ENCODE peak calls at places on chromosome 20, in nine cellular contexts. One of them, this sample, is unnamed.

GRCh38 chr20:57835053-57835452 is 125.2 kb upstream of the PMEPA1 start:
- DNase-seq in NCI-H1417 treated with DMSO at 0.1 percent for 48 hours: no peak
- DNase-seq in activated naive CD4-positive, alpha-beta T cell treated with anti-CD3 and anti-CD28 coated beads, Interleukin-2, amount 50 U/mL, for 16 hours: no peak
- DNase-seq in omental fat pad: no peak
- DNase-seq in NCI-H82: no peak
- DNase-seq in ovary: no peak
- DNase-seq in AG10803: no peak
- DNase-seq in naive thymus-derived CD4-positive, alpha-beta T cell: no peak
- DNase-seq in activated CD4-positive, CD25-positive, alpha-beta regulatory T cell treated with anti-CD3 and anti-CD28 coated beads, Interleukin-2, amount 50 U/mL, for 72 hours: no peak
- DNase-seq in this sample: no peak

GRCh38 chr20:63502671-63503172 is 3.8 kb upstream of the EEF1A2 start:
- DNase-seq in omental fat pad: no peak
- DNase-seq in NCI-H82: no peak
- DNase-seq in ovary: no peak
- DNase-seq in activated naive CD4-positive, alpha-beta T cell treated with anti-CD3 and anti-CD28 coated beads, Interleukin-2, amount 50 U/mL, for 16 hours: no peak
- DNase-seq in activated CD4-positive, CD25-positive, alpha-beta regulatory T cell treated with anti-CD3 and anti-CD28 coated beads, Interleukin-2, amount 50 U/mL, for 72 hours: no peak
- DNase-seq in AG10803: no peak
- DNase-seq in naive thymus-derived CD4-positive, alpha-beta T cell: no peak
- DNase-seq in NCI-H1417 treated with DMSO at 0.1 percent for 48 hours: peak; percentile 80
- DNase-seq in this sample: no peak

GRCh38 chr20:23643665-23644064 is 5.9 kb upstream of the CST3 start:
- DNase-seq in activated CD4-positive, CD25-positive, alpha-beta regulatory T cell treated with anti-CD3 and anti-CD28 coated beads, Interleukin-2, amount 50 U/mL, for 72 hours: no peak
- DNase-seq in naive thymus-derived CD4-positive, alpha-beta T cell: no peak
- DNase-seq in NCI-H82: no peak
- DNase-seq in AG10803: no peak
- DNase-seq in activated naive CD4-positive, alpha-beta T cell treated with anti-CD3 and anti-CD28 coated beads, Interleukin-2, amount 50 U/mL, for 16 hours: no peak
- DNase-seq in omental fat pad: no peak
- DNase-seq in NCI-H1417 treated with DMSO at 0.1 percent for 48 hours: no peak
- DNase-seq in ovary: no peak
- DNase-seq in this sample: no peak

GRCh38 chr20:21505810-21506530 is 7.9 kb downstream of the NKX2-2 start:
- DNase-seq in activated CD4-positive, CD25-positive, alpha-beta regulatory T cell treated with anti-CD3 and anti-CD28 coated beads, Interleukin-2, amount 50 U/mL, for 72 hours: peak; percentile 83
- DNase-seq in naive thymus-derived CD4-positive, alpha-beta T cell: peak; percentile 71
- DNase-seq in NCI-H1417 treated with DMSO at 0.1 percent for 48 hours: no peak
- DNase-seq in AG10803: peak; percentile 29
- DNase-seq in ovary: no peak
- DNase-seq in NCI-H82: peak; percentile 79
- DNase-seq in activated naive CD4-positive, alpha-beta T cell treated with anti-CD3 and anti-CD28 coated beads, Interleukin-2, amount 50 U/mL, for 16 hours: peak; percentile 77
- DNase-seq in omental fat pad: no peak
- DNase-seq in this sample: peak; percentile 20

GRCh38 chr20:35821807-35822242 is 50.0 kb downstream of the PHF20 start:
- DNase-seq in activated naive CD4-positive, alpha-beta T cell treated with anti-CD3 and anti-CD28 coated beads, Interleukin-2, amount 50 U/mL, for 16 hours: no peak
- DNase-seq in omental fat pad: no peak
- DNase-seq in activated CD4-positive, CD25-positive, alpha-beta regulatory T cell treated with anti-CD3 and anti-CD28 coated beads, Interleukin-2, amount 50 U/mL, for 72 hours: no peak
- DNase-seq in ovary: no peak
- DNase-seq in AG10803: peak; percentile 82
- DNase-seq in naive thymus-derived CD4-positive, alpha-beta T cell: no peak
- DNase-seq in NCI-H82: no peak
- DNase-seq in NCI-H1417 treated with DMSO at 0.1 percent for 48 hours: no peak
- DNase-seq in this sample: no peak

GRCh38 chr20:49969946-49970345 is 12.8 kb upstream of the SNAI1 start:
- DNase-seq in activated CD4-positive, CD25-positive, alpha-beta regulatory T cell treated with anti-CD3 and anti-CD28 coated beads, Interleukin-2, amount 50 U/mL, for 72 hours: no peak
- DNase-seq in NCI-H82: no peak
- DNase-seq in ovary: no peak
- DNase-seq in AG10803: no peak
- DNase-seq in naive thymus-derived CD4-positive, alpha-beta T cell: no peak
- DNase-seq in omental fat pad: no peak
- DNase-seq in activated naive CD4-positive, alpha-beta T cell treated with anti-CD3 and anti-CD28 coated beads, Interleukin-2, amount 50 U/mL, for 16 hours: no peak
- DNase-seq in NCI-H1417 treated with DMSO at 0.1 percent for 48 hours: no peak
- DNase-seq in this sample: peak; percentile 31

GRCh38 chr20:20679306-20679705 is 33.1 kb downstream of the RALGAPA2 start:
- DNase-seq in ovary: no peak
- DNase-seq in omental fat pad: no peak
- DNase-seq in NCI-H82: no peak
- DNase-seq in activated naive CD4-positive, alpha-beta T cell treated with anti-CD3 and anti-CD28 coated beads, Interleukin-2, amount 50 U/mL, for 16 hours: no peak
- DNase-seq in AG10803: no peak
- DNase-seq in NCI-H1417 treated with DMSO at 0.1 percent for 48 hours: no peak
- DNase-seq in naive thymus-derived CD4-positive, alpha-beta T cell: no peak
- DNase-seq in activated CD4-positive, CD25-positive, alpha-beta regulatory T cell treated with anti-CD3 and anti-CD28 coated beads, Interleukin-2, amount 50 U/mL, for 72 hours: no peak
- DNase-seq in this sample: no peak

GRCh38 chr20:7967199-7967844 is 27.1 kb upstream of the HAO1 start:
- DNase-seq in naive thymus-derived CD4-positive, alpha-beta T cell: no peak
- DNase-seq in activated naive CD4-positive, alpha-beta T cell treated with anti-CD3 and anti-CD28 coated beads, Interleukin-2, amount 50 U/mL, for 16 hours: no peak
- DNase-seq in AG10803: peak; percentile 92
- DNase-seq in activated CD4-positive, CD25-positive, alpha-beta regulatory T cell treated with anti-CD3 and anti-CD28 coated beads, Interleukin-2, amount 50 U/mL, for 72 hours: no peak
- DNase-seq in omental fat pad: no peak
- DNase-seq in ovary: no peak
- DNase-seq in NCI-H82: peak; percentile 62
- DNase-seq in NCI-H1417 treated with DMSO at 0.1 percent for 48 hours: no peak
- DNase-seq in this sample: peak; percentile 11

GRCh38 chr20:40279390-40279789 is 409.6 kb downstream of the MAFB start:
- DNase-seq in NCI-H1417 treated with DMSO at 0.1 percent for 48 hours: no peak
- DNase-seq in activated naive CD4-positive, alpha-beta T cell treated with anti-CD3 and anti-CD28 coated beads, Interleukin-2, amount 50 U/mL, for 16 hours: no peak
- DNase-seq in AG10803: peak; percentile 94
- DNase-seq in NCI-H82: peak; percentile 14
- DNase-seq in omental fat pad: no peak
- DNase-seq in naive thymus-derived CD4-positive, alpha-beta T cell: no peak
- DNase-seq in ovary: peak; percentile 35
- DNase-seq in activated CD4-positive, CD25-positive, alpha-beta regulatory T cell treated with anti-CD3 and anti-CD28 coated beads, Interleukin-2, amount 50 U/mL, for 72 hours: no peak
- DNase-seq in this sample: no peak

GRCh38 chr20:32959351-32960221 is 44.6 kb downstream of the SUN5 start:
- DNase-seq in AG10803: no peak
- DNase-seq in omental fat pad: no peak
- DNase-seq in activated CD4-positive, CD25-positive, alpha-beta regulatory T cell treated with anti-CD3 and anti-CD28 coated beads, Interleukin-2, amount 50 U/mL, for 72 hours: no peak
- DNase-seq in NCI-H82: no peak
- DNase-seq in naive thymus-derived CD4-positive, alpha-beta T cell: no peak
- DNase-seq in ovary: no peak
- DNase-seq in activated naive CD4-positive, alpha-beta T cell treated with anti-CD3 and anti-CD28 coated beads, Interleukin-2, amount 50 U/mL, for 16 hours: no peak
- DNase-seq in NCI-H1417 treated with DMSO at 0.1 percent for 48 hours: no peak
- DNase-seq in this sample: no peak

GRCh38 chr20:62487564-62488086 is 11.8 kb upstream of the GATA5 start:
- DNase-seq in NCI-H82: peak; percentile 54
- DNase-seq in AG10803: no peak
- DNase-seq in omental fat pad: no peak
- DNase-seq in NCI-H1417 treated with DMSO at 0.1 percent for 48 hours: no peak
- DNase-seq in activated CD4-positive, CD25-positive, alpha-beta regulatory T cell treated with anti-CD3 and anti-CD28 coated beads, Interleukin-2, amount 50 U/mL, for 72 hours: no peak
- DNase-seq in naive thymus-derived CD4-positive, alpha-beta T cell: no peak
- DNase-seq in activated naive CD4-positive, alpha-beta T cell treated with anti-CD3 and anti-CD28 coated beads, Interleukin-2, amount 50 U/mL, for 16 hours: no peak
- DNase-seq in ovary: no peak
- DNase-seq in this sample: peak; percentile 94

GRCh38 chr20:31516651-31517050 is 2.4 kb downstream of the HM13 start:
- DNase-seq in activated CD4-positive, CD25-positive, alpha-beta regulatory T cell treated with anti-CD3 and anti-CD28 coated beads, Interleukin-2, amount 50 U/mL, for 72 hours: no peak
- DNase-seq in naive thymus-derived CD4-positive, alpha-beta T cell: no peak
- DNase-seq in AG10803: no peak
- DNase-seq in omental fat pad: no peak
- DNase-seq in activated naive CD4-positive, alpha-beta T cell treated with anti-CD3 and anti-CD28 coated beads, Interleukin-2, amount 50 U/mL, for 16 hours: no peak
- DNase-seq in ovary: no peak
- DNase-seq in NCI-H1417 treated with DMSO at 0.1 percent for 48 hours: no peak
- DNase-seq in NCI-H82: no peak
- DNase-seq in this sample: no peak

GRCh38 chr20:33995053-33995816 is 1.5 kb downstream of the RALY start:
- DNase-seq in omental fat pad: no peak
- DNase-seq in AG10803: no peak
- DNase-seq in NCI-H82: peak; percentile 34
- DNase-seq in NCI-H1417 treated with DMSO at 0.1 percent for 48 hours: no peak
- DNase-seq in activated CD4-positive, CD25-positive, alpha-beta regulatory T cell treated with anti-CD3 and anti-CD28 coated beads, Interleukin-2, amount 50 U/mL, for 72 hours: no peak
- DNase-seq in activated naive CD4-positive, alpha-beta T cell treated with anti-CD3 and anti-CD28 coated beads, Interleukin-2, amount 50 U/mL, for 16 hours: no peak
- DNase-seq in naive thymus-derived CD4-positive, alpha-beta T cell: no peak
- DNase-seq in ovary: no peak
- DNase-seq in this sample: no peak

GRCh38 chr20:20802328-20802727 is 89.9 kb upstream of the RALGAPA2 start:
- DNase-seq in omental fat pad: no peak
- DNase-seq in naive thymus-derived CD4-positive, alpha-beta T cell: no peak
- DNase-seq in NCI-H82: no peak
- DNase-seq in activated CD4-positive, CD25-positive, alpha-beta regulatory T cell treated with anti-CD3 and anti-CD28 coated beads, Interleukin-2, amount 50 U/mL, for 72 hours: no peak
- DNase-seq in activated naive CD4-positive, alpha-beta T cell treated with anti-CD3 and anti-CD28 coated beads, Interleukin-2, amount 50 U/mL, for 16 hours: no peak
- DNase-seq in AG10803: no peak
- DNase-seq in ovary: no peak
- DNase-seq in NCI-H1417 treated with DMSO at 0.1 percent for 48 hours: no peak
- DNase-seq in this sample: no peak

GRCh38 chr20:42018979-42019378 is 400.8 kb upstream of the CHD6 start:
- DNase-seq in ovary: no peak
- DNase-seq in activated CD4-positive, CD25-positive, alpha-beta regulatory T cell treated with anti-CD3 and anti-CD28 coated beads, Interleukin-2, amount 50 U/mL, for 72 hours: no peak
- DNase-seq in NCI-H82: peak; percentile 69
- DNase-seq in omental fat pad: no peak
- DNase-seq in naive thymus-derived CD4-positive, alpha-beta T cell: no peak
- DNase-seq in activated naive CD4-positive, alpha-beta T cell treated with anti-CD3 and anti-CD28 coated beads, Interleukin-2, amount 50 U/mL, for 16 hours: no peak
- DNase-seq in NCI-H1417 treated with DMSO at 0.1 percent for 48 hours: no peak
- DNase-seq in AG10803: no peak
- DNase-seq in this sample: peak; percentile 55

GRCh38 chr20:51533291-51534172 is 9.0 kb downstream of the NFATC2 start:
- DNase-seq in ovary: no peak
- DNase-seq in omental fat pad: no peak
- DNase-seq in activated CD4-positive, CD25-positive, alpha-beta regulatory T cell treated with anti-CD3 and anti-CD28 coated beads, Interleukin-2, amount 50 U/mL, for 72 hours: no peak
- DNase-seq in NCI-H1417 treated with DMSO at 0.1 percent for 48 hours: no peak
- DNase-seq in naive thymus-derived CD4-positive, alpha-beta T cell: no peak
- DNase-seq in activated naive CD4-positive, alpha-beta T cell treated with anti-CD3 and anti-CD28 coated beads, Interleukin-2, amount 50 U/mL, for 16 hours: no peak
- DNase-seq in NCI-H82: no peak
- DNase-seq in AG10803: peak; percentile 76
- DNase-seq in this sample: no peak

GRCh38 chr20:17710379-17711305 is 10.9 kb downstream of the BANF2 start:
- DNase-seq in ovary: no peak
- DNase-seq in activated CD4-positive, CD25-positive, alpha-beta regulatory T cell treated with anti-CD3 and anti-CD28 coated beads, Interleukin-2, amount 50 U/mL, for 72 hours: no peak
- DNase-seq in AG10803: no peak
- DNase-seq in NCI-H82: no peak
- DNase-seq in omental fat pad: no peak
- DNase-seq in naive thymus-derived CD4-positive, alpha-beta T cell: no peak
- DNase-seq in activated naive CD4-positive, alpha-beta T cell treated with anti-CD3 and anti-CD28 coated beads, Interleukin-2, amount 50 U/mL, for 16 hours: no peak
- DNase-seq in NCI-H1417 treated with DMSO at 0.1 percent for 48 hours: no peak
- DNase-seq in this sample: no peak

GRCh38 chr20:57432874-57433491 is 41.8 kb downstream of the RBM38 start:
- DNase-seq in activated CD4-positive, CD25-positive, alpha-beta regulatory T cell treated with anti-CD3 and anti-CD28 coated beads, Interleukin-2, amount 50 U/mL, for 72 hours: peak; percentile 59
- DNase-seq in activated naive CD4-positive, alpha-beta T cell treated with anti-CD3 and anti-CD28 coated beads, Interleukin-2, amount 50 U/mL, for 16 hours: peak; percentile 45
- DNase-seq in naive thymus-derived CD4-positive, alpha-beta T cell: no peak
- DNase-seq in AG10803: peak; percentile 26
- DNase-seq in NCI-H1417 treated with DMSO at 0.1 percent for 48 hours: no peak
- DNase-seq in NCI-H82: no peak
- DNase-seq in ovary: peak; percentile 47
- DNase-seq in omental fat pad: no peak
- DNase-seq in this sample: no peak

GRCh38 chr20:20786428-20786827 is 74.0 kb upstream of the RALGAPA2 start:
- DNase-seq in naive thymus-derived CD4-positive, alpha-beta T cell: no peak
- DNase-seq in NCI-H1417 treated with DMSO at 0.1 percent for 48 hours: no peak
- DNase-seq in activated CD4-positive, CD25-positive, alpha-beta regulatory T cell treated with anti-CD3 and anti-CD28 coated beads, Interleukin-2, amount 50 U/mL, for 72 hours: no peak
- DNase-seq in NCI-H82: no peak
- DNase-seq in omental fat pad: no peak
- DNase-seq in AG10803: no peak
- DNase-seq in ovary: no peak
- DNase-seq in activated naive CD4-positive, alpha-beta T cell treated with anti-CD3 and anti-CD28 coated beads, Interleukin-2, amount 50 U/mL, for 16 hours: no peak
- DNase-seq in this sample: no peak

GRCh38 chr20:58701431-58702160 is 9.0 kb downstream of the NPEPL1 start:
- DNase-seq in naive thymus-derived CD4-positive, alpha-beta T cell: no peak
- DNase-seq in NCI-H1417 treated with DMSO at 0.1 percent for 48 hours: no peak
- DNase-seq in AG10803: no peak
- DNase-seq in activated CD4-positive, CD25-positive, alpha-beta regulatory T cell treated with anti-CD3 and anti-CD28 coated beads, Interleukin-2, amount 50 U/mL, for 72 hours: no peak
- DNase-seq in NCI-H82: no peak
- DNase-seq in activated naive CD4-positive, alpha-beta T cell treated with anti-CD3 and anti-CD28 coated beads, Interleukin-2, amount 50 U/mL, for 16 hours: no peak
- DNase-seq in omental fat pad: no peak
- DNase-seq in ovary: no peak
- DNase-seq in this sample: no peak

GRCh38 chr20:49888341-49889244 is 26.7 kb downstream of the SPATA2 start:
- DNase-seq in NCI-H82: peak; percentile 78
- DNase-seq in activated CD4-positive, CD25-positive, alpha-beta regulatory T cell treated with anti-CD3 and anti-CD28 coated beads, Interleukin-2, amount 50 U/mL, for 72 hours: peak; percentile 58
- DNase-seq in naive thymus-derived CD4-positive, alpha-beta T cell: peak; percentile 27
- DNase-seq in NCI-H1417 treated with DMSO at 0.1 percent for 48 hours: no peak
- DNase-seq in omental fat pad: peak; percentile 19
- DNase-seq in AG10803: peak; percentile 47
- DNase-seq in activated naive CD4-positive, alpha-beta T cell treated with anti-CD3 and anti-CD28 coated beads, Interleukin-2, amount 50 U/mL, for 16 hours: peak; percentile 52
- DNase-seq in ovary: peak; percentile 53
- DNase-seq in this sample: peak; percentile 72

GRCh38 chr20:17910828-17911294 is 57.7 kb downstream of the SNX5 start:
- DNase-seq in activated CD4-positive, CD25-positive, alpha-beta regulatory T cell treated with anti-CD3 and anti-CD28 coated beads, Interleukin-2, amount 50 U/mL, for 72 hours: no peak
- DNase-seq in naive thymus-derived CD4-positive, alpha-beta T cell: no peak
- DNase-seq in NCI-H1417 treated with DMSO at 0.1 percent for 48 hours: no peak
- DNase-seq in NCI-H82: no peak
- DNase-seq in ovary: peak; percentile 63
- DNase-seq in omental fat pad: no peak
- DNase-seq in AG10803: peak; percentile 94
- DNase-seq in activated naive CD4-positive, alpha-beta T cell treated with anti-CD3 and anti-CD28 coated beads, Interleukin-2, amount 50 U/mL, for 16 hours: no peak
- DNase-seq in this sample: no peak

GRCh38 chr20:47676219-47676721 is 109.0 kb downstream of the SULF2 start:
- DNase-seq in NCI-H82: peak; percentile 27
- DNase-seq in naive thymus-derived CD4-positive, alpha-beta T cell: no peak
- DNase-seq in omental fat pad: no peak
- DNase-seq in AG10803: no peak
- DNase-seq in activated naive CD4-positive, alpha-beta T cell treated with anti-CD3 and anti-CD28 coated beads, Interleukin-2, amount 50 U/mL, for 16 hours: no peak
- DNase-seq in NCI-H1417 treated with DMSO at 0.1 percent for 48 hours: no peak
- DNase-seq in activated CD4-positive, CD25-positive, alpha-beta regulatory T cell treated with anti-CD3 and anti-CD28 coated beads, Interleukin-2, amount 50 U/mL, for 72 hours: no peak
- DNase-seq in ovary: no peak
- DNase-seq in this sample: peak; percentile 38

GRCh38 chr20:58547527-58548475 is 32.6 kb upstream of the APCDD1L start:
- DNase-seq in NCI-H82: no peak
- DNase-seq in AG10803: no peak
- DNase-seq in ovary: no peak
- DNase-seq in omental fat pad: no peak
- DNase-seq in NCI-H1417 treated with DMSO at 0.1 percent for 48 hours: no peak
- DNase-seq in activated naive CD4-positive, alpha-beta T cell treated with anti-CD3 and anti-CD28 coated beads, Interleukin-2, amount 50 U/mL, for 16 hours: no peak
- DNase-seq in naive thymus-derived CD4-positive, alpha-beta T cell: no peak
- DNase-seq in activated CD4-positive, CD25-positive, alpha-beta regulatory T cell treated with anti-CD3 and anti-CD28 coated beads, Interleukin-2, amount 50 U/mL, for 72 hours: no peak
- DNase-seq in this sample: no peak

GRCh38 chr20:36744243-36744642 is 1.6 kb downstream of the NDRG3 start:
- DNase-seq in omental fat pad: no peak
- DNase-seq in activated CD4-positive, CD25-positive, alpha-beta regulatory T cell treated with anti-CD3 and anti-CD28 coated beads, Interleukin-2, amount 50 U/mL, for 72 hours: no peak
- DNase-seq in NCI-H1417 treated with DMSO at 0.1 percent for 48 hours: no peak
- DNase-seq in AG10803: no peak
- DNase-seq in NCI-H82: peak; percentile 47
- DNase-seq in activated naive CD4-positive, alpha-beta T cell treated with anti-CD3 and anti-CD28 coated beads, Interleukin-2, amount 50 U/mL, for 16 hours: no peak
- DNase-seq in naive thymus-derived CD4-positive, alpha-beta T cell: no peak
- DNase-seq in ovary: no peak
- DNase-seq in this sample: no peak

GRCh38 chr20:8505817-8506216 is 373.8 kb downstream of the PLCB1 start:
- DNase-seq in activated CD4-positive, CD25-positive, alpha-beta regulatory T cell treated with anti-CD3 and anti-CD28 coated beads, Interleukin-2, amount 50 U/mL, for 72 hours: no peak
- DNase-seq in omental fat pad: no peak
- DNase-seq in naive thymus-derived CD4-positive, alpha-beta T cell: no peak
- DNase-seq in ovary: no peak
- DNase-seq in activated naive CD4-positive, alpha-beta T cell treated with anti-CD3 and anti-CD28 coated beads, Interleukin-2, amount 50 U/mL, for 16 hours: no peak
- DNase-seq in NCI-H82: no peak
- DNase-seq in NCI-H1417 treated with DMSO at 0.1 percent for 48 hours: no peak
- DNase-seq in AG10803: no peak
- DNase-seq in this sample: no peak

GRCh38 chr20:48839083-48839482 is 11.3 kb upstream of the PREX1 start:
- DNase-seq in AG10803: no peak
- DNase-seq in naive thymus-derived CD4-positive, alpha-beta T cell: no peak
- DNase-seq in NCI-H1417 treated with DMSO at 0.1 percent for 48 hours: no peak
- DNase-seq in activated naive CD4-positive, alpha-beta T cell treated with anti-CD3 and anti-CD28 coated beads, Interleukin-2, amount 50 U/mL, for 16 hours: no peak
- DNase-seq in omental fat pad: no peak
- DNase-seq in ovary: no peak
- DNase-seq in NCI-H82: no peak
- DNase-seq in activated CD4-positive, CD25-positive, alpha-beta regulatory T cell treated with anti-CD3 and anti-CD28 coated beads, Interleukin-2, amount 50 U/mL, for 72 hours: no peak
- DNase-seq in this sample: no peak

GRCh38 chr20:41150664-41151063 is 13.3 kb downstream of the PLCG1 start:
- DNase-seq in NCI-H1417 treated with DMSO at 0.1 percent for 48 hours: no peak
- DNase-seq in ovary: no peak
- DNase-seq in naive thymus-derived CD4-positive, alpha-beta T cell: no peak
- DNase-seq in NCI-H82: no peak
- DNase-seq in activated CD4-positive, CD25-positive, alpha-beta regulatory T cell treated with anti-CD3 and anti-CD28 coated beads, Interleukin-2, amount 50 U/mL, for 72 hours: no peak
- DNase-seq in AG10803: no peak
- DNase-seq in omental fat pad: no peak
- DNase-seq in activated naive CD4-positive, alpha-beta T cell treated with anti-CD3 and anti-CD28 coated beads, Interleukin-2, amount 50 U/mL, for 16 hours: no peak
- DNase-seq in this sample: no peak

GRCh38 chr20:17680836-17681740 is 954 bp downstream of the RRBP1 start:
- DNase-seq in AG10803: peak; percentile 71
- DNase-seq in NCI-H82: peak; percentile 77
- DNase-seq in NCI-H1417 treated with DMSO at 0.1 percent for 48 hours: no peak
- DNase-seq in activated CD4-positive, CD25-positive, alpha-beta regulatory T cell treated with anti-CD3 and anti-CD28 coated beads, Interleukin-2, amount 50 U/mL, for 72 hours: peak; percentile 87
- DNase-seq in ovary: peak; percentile 84
- DNase-seq in naive thymus-derived CD4-positive, alpha-beta T cell: peak; percentile 86
- DNase-seq in omental fat pad: no peak
- DNase-seq in activated naive CD4-positive, alpha-beta T cell treated with anti-CD3 and anti-CD28 coated beads, Interleukin-2, amount 50 U/mL, for 16 hours: peak; percentile 82
- DNase-seq in this sample: peak; percentile 75

GRCh38 chr20:4068708-4069107 is 53.4 kb upstream of the RNF24 start:
- DNase-seq in omental fat pad: no peak
- DNase-seq in naive thymus-derived CD4-positive, alpha-beta T cell: no peak
- DNase-seq in activated CD4-positive, CD25-positive, alpha-beta regulatory T cell treated with anti-CD3 and anti-CD28 coated beads, Interleukin-2, amount 50 U/mL, for 72 hours: no peak
- DNase-seq in NCI-H82: no peak
- DNase-seq in NCI-H1417 treated with DMSO at 0.1 percent for 48 hours: no peak
- DNase-seq in ovary: no peak
- DNase-seq in activated naive CD4-positive, alpha-beta T cell treated with anti-CD3 and anti-CD28 coated beads, Interleukin-2, amount 50 U/mL, for 16 hours: no peak
- DNase-seq in AG10803: no peak
- DNase-seq in this sample: no peak

GRCh38 chr20:2807019-2807418 is 6.6 kb upstream of the CPXM1 start:
- DNase-seq in naive thymus-derived CD4-positive, alpha-beta T cell: no peak
- DNase-seq in AG10803: no peak
- DNase-seq in NCI-H1417 treated with DMSO at 0.1 percent for 48 hours: no peak
- DNase-seq in NCI-H82: no peak
- DNase-seq in activated naive CD4-positive, alpha-beta T cell treated with anti-CD3 and anti-CD28 coated beads, Interleukin-2, amount 50 U/mL, for 16 hours: no peak
- DNase-seq in activated CD4-positive, CD25-positive, alpha-beta regulatory T cell treated with anti-CD3 and anti-CD28 coated beads, Interleukin-2, amount 50 U/mL, for 72 hours: no peak
- DNase-seq in omental fat pad: no peak
- DNase-seq in ovary: no peak
- DNase-seq in this sample: no peak